ENCODE peak calls at places on chromosome 1, in six cellular contexts. One of them, this sample, is unnamed.
A peak's percentile ranks its signal among the peaks of the same experiment; 100 is the strongest.

GRCh38 chr1:4652631-4653327 is 1.6 kb upstream of the AJAP1 start:
- DNase-seq in M059J: peak; percentile 30
- DNase-seq in endothelial cell: peak; percentile 82
- DNase-seq in A549: peak; percentile 58
- DNase-seq in iPS DF 19.7: no peak
- DNase-seq in activated B cell treated with CpG ODN at 0.5 μM for 24 hours: peak; percentile 51
- DNase-seq in this sample: no peak

GRCh38 chr1:241591736-241592135 is 48.4 kb downstream of the CHML start:
- DNase-seq in M059J: no peak
- DNase-seq in endothelial cell: no peak
- DNase-seq in A549: no peak
- DNase-seq in iPS DF 19.7: no peak
- DNase-seq in activated B cell treated with CpG ODN at 0.5 μM for 24 hours: no peak
- DNase-seq in this sample: no peak

GRCh38 chr1:148309940-148310500 is 157.9 kb upstream of the NBPF11 start:
- DNase-seq in M059J: no peak
- DNase-seq in endothelial cell: peak; percentile 21
- DNase-seq in A549: no peak
- DNase-seq in iPS DF 19.7: no peak
- DNase-seq in activated B cell treated with CpG ODN at 0.5 μM for 24 hours: no peak
- DNase-seq in this sample: no peak

GRCh38 chr1:210901981-210902770 is 231.8 kb downstream of the KCNH1 start:
- DNase-seq in M059J: no peak
- DNase-seq in endothelial cell: no peak
- DNase-seq in A549: no peak
- DNase-seq in iPS DF 19.7: no peak
- DNase-seq in activated B cell treated with CpG ODN at 0.5 μM for 24 hours: no peak
- DNase-seq in this sample: no peak

GRCh38 chr1:68379085-68379478 is 70.7 kb downstream of the RPE65 start:
- DNase-seq in M059J: peak; percentile 75
- DNase-seq in endothelial cell: no peak
- DNase-seq in A549: no peak
- DNase-seq in iPS DF 19.7: no peak
- DNase-seq in activated B cell treated with CpG ODN at 0.5 μM for 24 hours: no peak
- DNase-seq in this sample: no peak

GRCh38 chr1:111204211-111204883 is 3.9 kb upstream of the DENND2D start:
- DNase-seq in M059J: peak; percentile 15
- DNase-seq in endothelial cell: no peak
- DNase-seq in A549: peak; percentile 10
- DNase-seq in iPS DF 19.7: no peak
- DNase-seq in activated B cell treated with CpG ODN at 0.5 μM for 24 hours: peak; percentile 70
- DNase-seq in this sample: no peak

GRCh38 chr1:222420621-222421020 is 127.3 kb downstream of the HHIPL2 start:
- DNase-seq in M059J: no peak
- DNase-seq in endothelial cell: no peak
- DNase-seq in A549: no peak
- DNase-seq in iPS DF 19.7: no peak
- DNase-seq in activated B cell treated with CpG ODN at 0.5 μM for 24 hours: no peak
- DNase-seq in this sample: no peak

GRCh38 chr1:203090667-203091320 is 5.0 kb upstream of the MYOG start:
- DNase-seq in M059J: no peak
- DNase-seq in endothelial cell: no peak
- DNase-seq in A549: no peak
- DNase-seq in iPS DF 19.7: no peak
- DNase-seq in activated B cell treated with CpG ODN at 0.5 μM for 24 hours: no peak
- DNase-seq in this sample: no peak

GRCh38 chr1:36420409-36420808 is 22.7 kb upstream of the LSM10 start:
- DNase-seq in M059J: no peak
- DNase-seq in endothelial cell: no peak
- DNase-seq in A549: no peak
- DNase-seq in iPS DF 19.7: no peak
- DNase-seq in activated B cell treated with CpG ODN at 0.5 μM for 24 hours: no peak
- DNase-seq in this sample: no peak

GRCh38 chr1:225834417-225835329 is 24.7 kb downstream of the EPHX1 start:
- DNase-seq in M059J: peak; percentile 36
- DNase-seq in endothelial cell: no peak
- DNase-seq in A549: no peak
- DNase-seq in iPS DF 19.7: no peak
- DNase-seq in activated B cell treated with CpG ODN at 0.5 μM for 24 hours: no peak
- DNase-seq in this sample: no peak

GRCh38 chr1:242017580-242018233 is 18.8 kb upstream of the MAP1LC3C start:
- DNase-seq in M059J: peak; percentile 58
- DNase-seq in endothelial cell: peak; percentile 54
- DNase-seq in A549: peak; percentile 69
- DNase-seq in iPS DF 19.7: no peak
- DNase-seq in activated B cell treated with CpG ODN at 0.5 μM for 24 hours: no peak
- DNase-seq in this sample: peak; percentile 38

GRCh38 chr1:226565476-226565875 is 16.9 kb downstream of the STUM start:
- DNase-seq in M059J: no peak
- DNase-seq in endothelial cell: no peak
- DNase-seq in A549: no peak
- DNase-seq in iPS DF 19.7: no peak
- DNase-seq in activated B cell treated with CpG ODN at 0.5 μM for 24 hours: no peak
- DNase-seq in this sample: no peak